ENCODE peak calls at places on chromosomes 2 and 18, in four cellular contexts. L is A549, G is stomach, Q is transverse colon. Y is an unnamed sample.

GRCh38 chr2:16323131-16323520 is 342.5 kb downstream of the CYRIA start:
- DNase-seq in Q (no peak), G (no peak), L (no peak), Y (no peak)

GRCh38 chr2:241321911-241322310 is 6.2 kb downstream of the SEPTIN2 start:
- DNase-seq in L (no peak), Q (no peak), G (no peak), Y (no peak)

GRCh38 chr2:95306306-95306895 is 9.3 kb downstream of the KCNIP3 start:
- DNase-seq in Q (no peak), G (no peak), L (no peak), Y (no peak)

GRCh38 chr2:232345251-232345650 is 33.3 kb upstream of the ALPP start:
- DNase-seq in L (no peak), G (no peak), Q (no peak), Y (no peak)

GRCh38 chr2:220076734-220077133 is 449.3 kb downstream of the SLC4A3 start:
- DNase-seq in Q (no peak), L (no peak), G (no peak), Y (peak)

GRCh38 chr18:12929477-12930083 is 18.2 kb upstream of the SEH1L start:
- DNase-seq in L (no peak), Q (no peak), G (no peak), Y (no peak)

GRCh38 chr2:105848367-105848766 is 103.7 kb downstream of the NCK2 start:
- DNase-seq in G (no peak), L (no peak), Q (no peak), Y (no peak)

GRCh38 chr2:241062342-241063092 is 39.6 kb downstream of the MTERF4 start:
- DNase-seq in Q (no peak), L (no peak), G (no peak), Y (no peak)

GRCh38 chr18:45637546-45638327 is 22.5 kb downstream of the SLC14A2 start:
- DNase-seq in L (no peak), Q (no peak), G (no peak), Y (peak)

GRCh38 chr2:166539340-166540162 is 45.5 kb upstream of the SCN7A start:
- DNase-seq in Q (no peak), G (no peak), L (peak), Y (peak)

GRCh38 chr2:196336715-196337617 is 165.6 kb upstream of the STK17B start:
- DNase-seq in G (no peak), Q (peak), L (peak), Y (peak)

GRCh38 chr2:58739033-58739432 is 497.9 kb upstream of the FANCL start:
- DNase-seq in G (no peak), L (no peak), Q (no peak), Y (no peak)

GRCh38 chr2:170535552-170535951 is 179.6 kb upstream of the SP5 start:
- DNase-seq in Q (no peak), G (no peak), L (no peak), Y (no peak)

GRCh38 chr2:61210332-61210981 is 48.5 kb downstream of the C2orf74 start:
- DNase-seq in L (peak), G (no peak), Q (no peak), Y (no peak)

GRCh38 chr2:150041721-150042450 is 445.6 kb downstream of the RND3 start:
- DNase-seq in L (no peak), Q (no peak), G (no peak), Y (no peak)

GRCh38 chr2:225600865-225601264 is 201.4 kb downstream of the NYAP2 start:
- DNase-seq in Q (no peak), G (no peak), L (no peak), Y (no peak)

GRCh38 chr2:110865188-110865587 is 132.8 kb downstream of the ACOXL start:
- DNase-seq in Q (peak), G (no peak), L (no peak), Y (no peak)

GRCh38 chr2:110864721-110865120 is 132.3 kb downstream of the ACOXL start:
- DNase-seq in L (no peak), Q (no peak), G (no peak), Y (no peak)

GRCh38 chr2:110866036-110866435 is 133.7 kb downstream of the ACOXL start:
- DNase-seq in L (no peak), G (no peak), Q (no peak), Y (no peak)

GRCh38 chr2:110863726-110864125 is 131.4 kb downstream of the ACOXL start:
- DNase-seq in L (no peak), Q (no peak), G (no peak), Y (no peak)

DNA sequence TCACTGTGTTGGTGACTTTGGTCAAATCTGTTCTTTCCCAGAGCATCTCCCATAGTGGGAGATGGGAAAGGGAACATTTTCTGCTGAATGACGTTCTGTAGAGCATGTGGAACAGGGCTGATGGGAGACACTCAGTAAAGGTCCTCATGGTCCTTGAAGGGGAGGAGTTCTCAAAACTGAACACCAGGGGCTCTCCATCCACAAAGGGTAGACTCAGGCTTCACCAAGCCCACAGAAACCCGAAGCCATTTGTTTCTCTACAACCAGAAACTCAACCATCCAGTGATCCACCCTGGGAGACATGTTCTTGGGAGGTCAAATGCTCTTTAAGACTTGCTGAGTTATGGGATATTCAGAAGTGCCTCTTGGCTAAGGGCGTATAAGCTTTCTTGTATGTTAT is 131.8 kb downstream of the ACOXL start:
- DNase-seq in G (no peak), L (no peak), Q (no peak), Y (no peak)
- H3K4me3 ChIP-seq in G (no peak), L (no peak), Q (no peak), Y (no peak)

DNA sequence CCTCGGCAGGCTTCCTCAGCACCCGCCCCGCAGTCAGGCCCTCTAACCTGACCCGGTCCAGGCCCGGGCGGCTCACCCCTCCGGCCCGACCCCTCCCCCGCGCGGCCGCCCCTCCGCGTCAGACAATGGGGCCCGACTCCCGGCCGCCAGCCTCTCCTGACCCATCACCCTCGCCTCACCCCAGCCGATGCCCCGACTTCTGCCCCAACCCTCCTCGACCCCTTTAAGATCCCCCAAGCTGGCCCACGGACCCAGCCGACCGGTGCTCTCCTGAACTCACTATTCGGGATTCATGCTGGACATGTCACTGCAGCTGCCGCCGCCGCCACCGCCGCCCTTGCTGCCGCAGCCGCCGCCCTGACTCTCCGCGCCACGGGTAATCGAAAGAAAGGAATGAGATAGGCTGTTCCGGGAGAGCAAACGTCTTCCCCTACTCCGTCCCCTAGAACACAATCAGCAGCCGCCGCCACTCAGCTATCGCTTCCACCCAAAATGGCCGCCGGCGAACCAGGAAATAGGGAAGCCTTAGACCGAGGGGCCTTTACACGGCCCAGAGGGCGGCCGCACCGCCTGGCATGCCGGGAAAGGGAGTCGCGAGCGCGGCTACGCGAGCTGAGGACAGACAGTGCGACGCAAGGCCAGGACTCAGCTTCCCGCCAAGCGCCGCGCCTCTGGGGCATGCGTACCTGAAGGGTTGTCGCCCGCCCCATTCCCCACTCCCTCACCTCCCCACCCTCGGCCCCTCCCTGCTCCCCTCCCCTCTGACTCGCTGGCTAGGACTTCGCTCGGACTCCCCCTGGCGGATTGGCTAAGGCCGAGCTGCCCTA is at the start of gene RAB1A:
- DNase-seq in G (peak), Q (peak), L (peak), Y (peak)
- TF ChIP-seq EP300 in G (no peak), Q (peak), L (no peak), Y (peak)

DNA sequence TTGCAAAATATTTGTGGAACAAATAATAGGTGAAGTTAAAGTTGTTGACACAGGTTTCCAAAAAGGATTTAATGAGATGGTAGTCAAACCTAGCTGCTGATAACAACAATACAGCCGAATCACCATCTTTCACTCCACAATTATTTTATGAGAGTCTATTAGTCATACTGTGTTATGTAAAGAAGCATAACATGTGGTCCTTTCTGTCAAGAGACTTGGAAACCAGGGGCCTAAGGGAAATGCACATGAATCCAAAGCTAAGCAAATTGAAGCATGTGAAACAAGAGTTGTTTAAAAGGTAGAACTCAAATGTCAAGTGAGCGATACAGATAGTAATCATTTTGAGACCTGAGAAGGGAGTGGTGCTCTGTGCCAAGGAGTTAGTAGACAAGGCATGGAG is 16.0 kb downstream of the CD28 start:
- DNase-seq in Q (no peak), L (no peak), G (no peak), Y (no peak)
- H3K4me3 ChIP-seq in Q (no peak), L (no peak), G (no peak), Y (no peak)

DNA sequence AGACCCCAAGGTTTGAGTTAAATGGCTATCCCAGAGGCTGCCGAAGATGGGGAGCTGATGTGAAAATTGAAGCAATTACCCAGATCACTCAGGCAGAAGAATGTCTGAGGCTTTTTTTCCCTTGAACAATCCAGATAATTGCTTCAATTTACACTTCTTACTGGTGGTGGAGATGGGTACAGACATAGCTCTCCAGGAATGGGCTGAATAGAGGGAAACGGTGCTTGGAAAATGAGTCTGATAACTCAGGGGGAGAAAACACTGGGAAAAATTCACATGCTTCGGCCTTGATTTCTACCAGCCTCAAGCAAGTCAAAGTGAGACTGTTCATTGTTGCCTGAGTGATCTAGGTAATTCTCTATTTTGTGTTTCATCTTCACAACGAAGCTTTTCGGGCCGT is 9.5 kb upstream of the KIF5C start:
- DNase-seq in G (no peak), Q (no peak), L (no peak), Y (no peak)
- TF ChIP-seq EP300 in G (no peak), Q (no peak), L (no peak), Y (no peak)

GRCh38 chr2:37832590-37833197 is 92.4 kb upstream of the RMDN2 start:
- DNase-seq in G (peak), Q (peak), L (peak), Y (peak)

GRCh38 chr2:37829202-37829601 is 95.9 kb upstream of the RMDN2 start:
- DNase-seq in Q (no peak), L (no peak), G (no peak), Y (peak)

GRCh38 chr2:37829616-37830385 is 95.3 kb upstream of the RMDN2 start:
- DNase-seq in Q (no peak), G (no peak), L (no peak), Y (no peak)

GRCh38 chr2:37833420-37833819 is 91.7 kb upstream of the RMDN2 start:
- DNase-seq in Q (no peak), L (no peak), G (no peak), Y (no peak)

DNA sequence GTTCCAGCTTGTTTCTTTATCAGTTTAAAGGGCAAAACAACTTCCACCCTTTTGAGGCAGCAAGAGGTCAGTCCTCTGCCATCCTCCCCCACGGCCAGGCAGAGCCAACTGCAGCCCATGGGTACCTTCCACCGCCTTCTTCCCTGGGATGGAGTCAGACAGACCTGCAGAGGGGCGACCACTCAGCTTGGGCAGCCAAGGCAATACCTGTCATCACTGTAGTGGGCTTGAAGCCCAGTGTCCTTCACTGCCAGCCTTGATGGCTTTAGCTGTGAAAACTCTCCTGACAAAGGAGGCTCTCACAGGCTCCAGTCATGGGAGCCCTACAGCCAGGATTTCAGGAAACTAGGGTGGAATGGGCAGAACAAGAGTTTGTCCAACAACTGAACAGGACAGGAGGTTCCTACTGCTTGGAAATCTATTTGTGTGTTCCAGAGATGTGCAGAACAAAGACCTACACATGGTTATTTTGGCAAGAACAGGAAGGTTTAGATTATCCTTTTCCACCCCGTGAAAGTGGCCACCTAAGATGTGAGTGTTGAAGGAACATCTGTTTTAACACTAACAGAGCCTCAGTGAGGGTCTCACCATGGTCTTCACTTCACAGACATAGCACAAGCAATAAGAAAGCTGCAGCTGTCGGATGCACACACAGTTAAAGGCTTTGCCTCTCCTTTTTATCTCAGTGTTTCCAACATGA is 93.9 kb upstream of the RMDN2 start:
- DNase-seq in G (no peak), L (no peak), Q (no peak), Y (no peak)
- H3K4me3 ChIP-seq in G (no peak), L (no peak), Q (no peak), Y (no peak)

GRCh38 chr2:64976276-64976675 is 12.9 kb upstream of the SLC1A4 start:
- DNase-seq in L (no peak), G (no peak), Q (no peak), Y (no peak)

GRCh38 chr2:64979744-64980143 is 9.5 kb upstream of the SLC1A4 start:
- DNase-seq in Q (no peak), G (no peak), L (no peak), Y (no peak)

GRCh38 chr2:64972856-64973255 is 16.3 kb upstream of the SLC1A4 start:
- DNase-seq in G (no peak), L (no peak), Q (no peak), Y (no peak)

GRCh38 chr2:64978514-64979268 is 10.5 kb upstream of the SLC1A4 start:
- DNase-seq in Q (no peak), L (peak), G (no peak), Y (no peak)

GRCh38 chr2:64975232-64975791 is 13.9 kb upstream of the SLC1A4 start:
- DNase-seq in Q (no peak), L (peak), G (no peak), Y (no peak)
- TF ChIP-seq EP300 in Q (no peak), L (peak), G (no peak), Y (no peak)

DNA sequence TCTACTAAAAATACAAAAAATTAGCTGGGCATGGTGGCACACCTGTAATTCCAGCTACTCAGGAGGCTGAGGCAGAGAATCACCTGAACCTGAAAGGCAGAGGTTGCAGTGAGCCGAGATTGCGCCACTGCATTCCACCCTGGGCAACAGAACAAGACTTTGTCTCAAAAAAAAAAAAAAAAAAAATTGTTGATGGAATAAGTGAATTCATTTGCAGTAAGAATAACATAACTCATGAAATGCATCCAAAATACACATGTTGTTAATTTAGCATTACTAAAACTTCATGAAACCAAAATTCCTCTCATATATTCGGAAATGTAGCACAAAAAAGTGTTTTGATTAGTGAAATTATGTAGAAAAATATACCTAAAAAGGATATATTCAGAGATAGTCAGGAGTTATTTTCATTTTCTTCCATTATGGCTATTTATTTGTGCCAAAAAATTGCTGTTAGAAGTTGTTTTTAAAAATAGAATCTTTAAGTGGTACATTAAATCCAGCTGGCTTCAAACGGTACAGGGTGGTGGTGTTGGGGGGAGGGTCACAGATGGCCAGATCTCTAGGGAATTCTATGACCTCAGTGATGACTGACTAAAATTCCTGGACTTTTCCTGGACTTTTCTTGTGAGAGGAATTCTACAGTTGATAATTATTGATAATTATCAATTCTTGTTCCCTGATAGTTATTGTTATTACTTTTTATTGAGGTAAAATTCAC is 78.2 kb upstream of the UGP2 start:
- DNase-seq in G (no peak), L (no peak), Q (no peak), Y (no peak)
- H3K4me3 ChIP-seq in G (no peak), L (no peak), Q (no peak), Y (no peak)

GRCh38 chr2:86271248-86271647 is 66.2 kb downstream of the REEP1 start:
- DNase-seq in L (no peak), Q (no peak), G (no peak), Y (no peak)

GRCh38 chr2:86275384-86275799 is 62.0 kb downstream of the REEP1 start:
- DNase-seq in L (no peak), G (no peak), Q (peak), Y (no peak)

GRCh38 chr2:86274918-86275275 is 62.5 kb downstream of the REEP1 start:
- DNase-seq in G (peak), Q (peak), L (no peak), Y (no peak)

GRCh38 chr2:86275962-86276361 is 61.5 kb downstream of the REEP1 start:
- DNase-seq in L (no peak), G (no peak), Q (no peak), Y (no peak)

DNA sequence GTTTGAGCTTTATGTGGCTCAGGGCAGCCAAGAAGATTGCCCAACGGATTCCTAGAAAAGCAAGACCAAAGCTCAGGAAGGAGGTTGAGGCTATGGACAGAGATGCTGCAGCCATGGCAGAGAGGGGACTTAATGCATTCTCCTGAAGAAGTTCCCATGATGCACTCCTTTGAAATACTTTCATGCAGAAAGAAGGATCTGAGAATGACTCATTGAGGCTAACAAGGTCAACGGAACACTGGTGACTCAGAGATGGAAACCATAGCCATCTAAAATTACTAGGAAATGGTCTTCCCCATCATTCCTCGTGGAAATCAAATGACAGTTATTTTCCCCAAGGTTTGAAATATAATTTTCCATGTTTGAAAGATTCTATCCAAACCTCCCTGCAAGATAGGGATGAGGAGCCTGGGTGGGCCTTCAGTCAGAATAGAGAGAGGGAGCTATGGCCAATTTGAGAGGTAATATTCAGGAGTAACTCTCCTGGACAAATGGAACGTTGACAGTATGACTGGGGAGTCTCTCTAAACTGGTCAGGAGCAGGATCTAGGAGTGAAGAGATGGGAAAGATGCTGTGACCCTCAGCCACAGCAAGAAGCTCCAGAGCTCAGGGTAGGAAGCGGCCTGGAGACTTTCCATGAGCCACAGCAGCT is 63.0 kb downstream of the REEP1 start:
- DNase-seq in L (peak), Q (no peak), G (no peak), Y (no peak)
- TF ChIP-seq EP300 in L (no peak), Q (no peak), G (no peak), Y (no peak)

Y was measured in tibial nerve.